ENCODE peak calls at places on chromosomes 3 and 15, in four cellular contexts. Q is HCT116, J is lung, A is heart right ventricle. O is an unnamed sample. For H3K9me3, the result is how much of the 10 kb centered on the place peaks cover.

GRCh38 chr15:38699633-38700230 is 135.1 kb upstream of the RASGRP1 start:
- DNase-seq in J (peak), A (peak), Q (peak), O (peak)

GRCh38 chr3:140717915-140718314 is 40.1 kb downstream of the TRIM42 start:
- DNase-seq in A (no peak), J (no peak), Q (no peak), O (peak)

GRCh38 chr3:185270262-185270955 is 16.6 kb upstream of the EHHADH start:
- DNase-seq in J (no peak), Q (no peak), A (no peak), O (no peak)

GRCh38 chr3:120163816-120164215 is 69.6 kb upstream of the GSK3B start:
- DNase-seq in J (no peak), Q (no peak), A (no peak), O (no peak)

GRCh38 chr15:54046093-54046492 is 67.9 kb downstream of the UNC13C start:
- DNase-seq in Q (no peak), A (no peak), J (no peak), O (no peak)

GRCh38 chr15:63292241-63292640 is 14.8 kb downstream of the APH1B start:
- DNase-seq in Q (no peak), J (no peak), A (no peak), O (no peak)

GRCh38 chr15:58517682-58518525 is 86.1 kb downstream of the LIPC start:
- DNase-seq in Q (no peak), J (no peak), A (no peak), O (no peak)

GRCh38 chr3:197953881-197954280 is 3.9 kb downstream of the RPL35A start:
- DNase-seq in J (no peak), A (peak), Q (no peak), O (no peak)

GRCh38 chr15:38905634-38906033 is 341.0 kb upstream of the RASGRP1 start:
- DNase-seq in Q (no peak), J (no peak), A (no peak), O (no peak)

GRCh38 chr15:67832031-67832551 is 6.8 kb downstream of the SKOR1 start:
- DNase-seq in Q (no peak), J (no peak), A (no peak), O (no peak)

GRCh38 chr3:47028667-47029066 is 49.2 kb downstream of the NBEAL2 start:
- DNase-seq in Q (no peak), J (no peak), A (no peak), O (no peak)

GRCh38 chr3:110526732-110527727 is 544.6 kb upstream of the NECTIN3 start:
- DNase-seq in Q (peak), J (no peak), A (no peak), O (no peak)

GRCh38 chr3:14143826-14144225 is 19.0 kb downstream of the TMEM43 start:
- DNase-seq in A (peak), J (peak), Q (no peak), O (peak)

GRCh38 chr3:127208483-127209100 is 15.7 kb downstream of the PRR23E start:
- DNase-seq in J (peak), Q (no peak), A (no peak), O (no peak)

GRCh38 chr3:173529062-173529711 is 131.6 kb downstream of the NLGN1 start:
- DNase-seq in Q (peak), A (no peak), J (no peak), O (no peak)

GRCh38 chr15:63353887-63354286 is 27.8 kb downstream of the CA12 start:
- DNase-seq in J (no peak), Q (no peak), A (no peak), O (no peak)

GRCh38 chr3:63934484-63934883 is 22.3 kb upstream of the SCAANT1 start:
- DNase-seq in Q (no peak), A (no peak), J (no peak), O (no peak)

GRCh38 chr3:157695586-157695985 is 192.4 kb upstream of the VEPH1 start:
- DNase-seq in Q (no peak), J (no peak), A (no peak), O (no peak)

GRCh38 chr3:119885746-119886530 is 104.0 kb downstream of the NR1I2 start:
- DNase-seq in Q (no peak), A (no peak), J (no peak), O (no peak)

GRCh38 chr3:144289057-144289456 is 317.4 kb downstream of the DIPK2A start:
- DNase-seq in Q (no peak), A (no peak), J (no peak), O (no peak)

GRCh38 chr3:110344897-110345767 is 726.5 kb upstream of the NECTIN3 start:
- DNase-seq in Q (no peak), J (no peak), A (no peak), O (no peak)

GRCh38 chr3:51675201-51675611 is 4.2 kb downstream of the TEX264 start:
- DNase-seq in J (no peak), A (no peak), Q (no peak), O (no peak)

GRCh38 chr3:178623666-178624255 is 87.5 kb downstream of the KCNMB2 start:
- DNase-seq in Q (no peak), A (no peak), J (no peak), O (peak)

GRCh38 chr15:60423540-60423939 is 25.8 kb upstream of the ANXA2 start:
- DNase-seq in J (no peak), A (no peak), Q (peak), O (no peak)

GRCh38 chr3:104362319-104362718 is 1004.4 kb upstream of the ALCAM start:
- DNase-seq in Q (no peak), A (no peak), J (no peak), O (no peak)

GRCh38 chr3:38731522-38731921 is 82.0 kb upstream of the SCN5A start:
- DNase-seq in A (no peak), J (no peak), Q (no peak), O (no peak)

GRCh38 chr3:158407844-158408517 is 163.0 kb upstream of the MLF1 start:
- DNase-seq in A (no peak), Q (no peak), J (no peak), O (no peak)

GRCh38 chr3:61177450-61177849 is 73.8 kb downstream of the FHIT start:
- DNase-seq in Q (no peak), J (no peak), A (no peak), O (no peak)

GRCh38 chr15:66931768-66932633 is 133.4 kb upstream of the SMAD3 start:
- DNase-seq in J (no peak), Q (peak), A (no peak), O (no peak)

GRCh38 chr3:169769287-169770181 is at the start of gene ACTRT3:
- DNase-seq in A (peak), J (peak), Q (peak), O (peak)

GRCh38 chr3:169760479-169760878 is 4.4 kb downstream of the TERC start:
- DNase-seq in J (no peak), Q (no peak), A (no peak), O (no peak)

GRCh38 chr3:169764453-169765280 is at the start of gene TERC:
- DNase-seq in J (peak), A (peak), Q (peak), O (peak)

GRCh38 chr3:169764164-169764452 is 752 bp downstream of the TERC start:
- DNase-seq in A (no peak), Q (no peak), J (peak), O (no peak)

DNA sequence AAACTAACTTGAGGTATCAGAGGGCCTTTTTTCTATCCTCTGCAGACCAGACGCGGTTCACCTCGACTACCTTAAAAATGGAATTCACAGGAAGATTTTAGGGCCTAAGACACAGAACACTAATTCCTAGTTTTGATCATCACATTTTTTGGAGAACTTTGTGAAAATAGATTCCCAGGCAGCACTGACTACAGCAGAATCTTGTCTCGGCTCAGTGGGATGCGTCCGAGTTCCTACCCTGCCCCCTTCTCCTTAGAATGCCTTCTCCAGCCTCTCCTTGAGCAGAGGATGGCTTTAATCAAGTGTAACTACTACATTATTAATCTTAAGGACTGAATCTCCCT is 393 bp upstream of the TERC start:
- DNase-seq in A (no peak), J (no peak), Q (no peak), O (no peak)
- H3K4me3 ChIP-seq in A (peak), J (peak), Q (peak), O (peak)

GRCh38 chr15:79919749-79920511 is 23.1 kb upstream of the MTHFS start:
- DNase-seq in J (no peak), Q (no peak), A (no peak), O (no peak)
- H3K9me3 ChIP-seq in J (under half), Q (under half), A (half or more), O (under half)

DNA sequence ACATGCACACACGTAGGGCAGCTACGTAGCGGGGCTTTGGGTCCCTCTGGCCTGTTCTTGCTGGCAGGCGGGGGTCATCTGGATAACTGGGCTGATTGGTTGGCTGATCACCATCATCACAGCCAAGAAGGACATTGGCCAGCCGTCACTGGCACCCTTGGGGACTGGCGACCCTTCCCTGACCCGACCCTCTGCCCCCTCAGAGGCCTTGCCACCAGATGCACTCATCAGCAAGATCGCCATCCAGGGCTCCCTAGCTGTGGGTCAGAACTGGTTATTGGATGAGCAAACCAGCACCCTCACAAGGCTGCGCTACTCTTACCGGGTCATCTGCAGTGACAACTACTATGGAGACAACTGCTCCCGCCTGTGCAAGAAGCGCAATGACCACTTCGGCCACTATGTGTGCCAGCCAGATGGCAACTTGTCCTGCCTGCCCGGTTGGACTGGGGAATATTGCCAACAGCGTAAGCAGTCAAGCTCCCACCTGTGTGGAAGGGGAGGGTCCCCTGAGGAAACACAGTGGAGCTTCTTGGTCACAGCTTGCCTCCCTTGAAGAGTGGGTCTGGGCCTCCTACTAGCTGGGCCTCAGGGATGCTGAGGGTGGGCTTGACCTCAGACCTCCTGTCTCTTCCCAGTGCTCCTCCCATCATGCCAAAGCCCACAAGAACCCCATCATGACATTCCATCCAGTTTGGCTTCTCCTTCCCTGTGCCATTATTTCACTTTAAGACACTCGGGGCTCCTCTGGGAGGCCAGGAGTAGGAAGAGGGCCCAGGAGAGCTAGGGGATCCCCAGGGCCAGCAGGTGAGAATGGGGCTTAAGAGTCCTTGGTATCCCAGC is 2.4 kb downstream of the DLL4 start:
- DNase-seq in J (no peak), Q (no peak), A (no peak), O (no peak)
- H3K4me3 ChIP-seq in J (peak), Q (no peak), A (peak), O (peak)

DNA sequence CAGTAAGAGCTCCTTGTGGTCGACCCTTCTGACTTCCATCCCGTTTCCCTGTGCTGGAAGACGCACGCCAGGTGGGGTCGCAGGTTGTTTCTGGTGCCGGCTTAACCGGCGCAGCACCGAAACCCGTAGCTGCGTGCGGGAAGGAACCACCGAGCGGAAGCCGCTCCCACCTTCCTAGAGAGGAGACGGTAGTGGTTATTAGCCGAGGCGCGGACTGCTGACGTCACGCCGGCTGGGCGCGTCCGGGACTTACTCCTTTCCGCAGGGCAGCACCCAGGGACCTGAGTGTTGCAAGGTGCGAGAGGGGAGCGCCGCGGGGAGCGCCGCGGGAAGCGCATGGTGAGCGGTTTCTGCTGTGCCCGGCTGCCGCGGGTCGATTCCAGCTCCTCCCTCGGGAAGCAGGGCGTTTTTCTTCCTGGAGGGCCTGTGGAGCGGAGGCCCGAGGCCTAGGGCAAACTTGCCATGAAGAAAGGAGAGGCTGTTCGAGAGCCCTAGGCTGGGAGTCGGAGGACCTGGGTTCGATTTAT is at the start of gene ZNF501:
- DNase-seq in A (peak), J (peak), Q (no peak), O (peak)
- H3K9me3 ChIP-seq in A (half or more), J (under half), Q (under half), O (under half)

GRCh38 chr15:40238927-40239591 is at the start of gene PAK6:
- DNase-seq in Q (peak), J (peak), A (no peak), O (peak)
- H3K4me3 ChIP-seq in Q (peak), J (no peak), A (peak), O (peak)

GRCh38 chr3:43017593-43018195 is 38.6 kb downstream of the GASK1A start:
- DNase-seq in A (no peak), Q (no peak), J (no peak), O (no peak)
- H3K9me3 ChIP-seq in A (under half), Q (under half), J (under half), O (under half)

O was measured in gastrocnemius medialis.